ENCODE peak calls at places on chromosomes 1 and 21, in six cellular contexts. T is T-helper 2 cell; D is activated T-helper 1 cell treated with anti-CD3 and anti-CD28 coated beads, Interleukin-2, amount 50 U/mL, for 16 hours; W is small intestine; Z is fibroblast of mammary gland; P is H1. L is an unnamed sample.
A peak's percentile ranks its signal among the peaks of the same experiment; 100 is the strongest.

GRCh38 chr1:181743878-181744312 is 260.6 kb downstream of the CACNA1E start:
- DNase-seq in Z (no peak), W (no peak), T (no peak), D (no peak), P (no peak), L (no peak)

GRCh38 chr1:911875-912739 is 11.6 kb upstream of the SAMD11 start:
- DNase-seq in T (no peak), Z (no peak), D (no peak), W (no peak), P (no peak), L (no peak)

GRCh38 chr1:85579619-85580018 is 942 bp upstream of the CCN1 start:
- DNase-seq in D (no peak), Z (peak; percentile 73), P (no peak), W (no peak), T (no peak), L (no peak)

GRCh38 chr1:230977781-230978490 is 725 bp downstream of the TTC13 start:
- DNase-seq in Z (peak; percentile 28), W (peak; percentile 56), T (peak; percentile 23), P (no peak), D (no peak), L (peak; percentile 19)

GRCh38 chr1:116503535-116504307 is 67.1 kb downstream of the CD58 start:
- DNase-seq in T (no peak), Z (no peak), W (peak; percentile 57), P (no peak), D (no peak), L (no peak)

GRCh38 chr1:20715406-20715805 is 2.4 kb downstream of the KIF17 start:
- DNase-seq in W (no peak), D (no peak), Z (no peak), P (no peak), T (no peak), L (no peak)

GRCh38 chr1:110605901-110606783 is at the start of gene KCNA2:
- DNase-seq in P (peak; percentile 50), W (no peak), Z (no peak), D (no peak), T (no peak), L (no peak)

GRCh38 chr1:30423570-30423969 is 299.8 kb downstream of the MATN1 start:
- DNase-seq in W (no peak), P (no peak), Z (no peak), D (no peak), T (no peak), L (no peak)

GRCh38 chr1:8398086-8398485 is 80.2 kb downstream of the SLC45A1 start:
- DNase-seq in W (no peak), D (no peak), Z (no peak), T (no peak), P (no peak), L (no peak)

GRCh38 chr1:161956097-161956496 is 67.6 kb downstream of the OLFML2B start:
- DNase-seq in D (no peak), T (no peak), W (no peak), P (no peak), Z (peak; percentile 98), L (no peak)

GRCh38 chr1:189269011-189269410 is 1208.7 kb downstream of the BRINP3 start:
- DNase-seq in Z (peak; percentile 28), P (no peak), T (no peak), W (no peak), D (no peak), L (no peak)

GRCh38 chr1:188615321-188615720 is 1786.6 kb downstream of the PLA2G4A start:
- DNase-seq in Z (no peak), T (no peak), D (no peak), P (no peak), W (no peak), L (no peak)

GRCh38 chr1:155640367-155640766 is 30.3 kb downstream of the MSTO1 start:
- DNase-seq in D (no peak), W (no peak), Z (no peak), P (no peak), T (no peak), L (no peak)

GRCh38 chr1:189429610-189430009 is 1048.1 kb downstream of the BRINP3 start:
- DNase-seq in W (peak; percentile 18), D (no peak), T (no peak), Z (peak; percentile 0), P (no peak), L (no peak)

GRCh38 chr1:226820935-226821718 is 49.3 kb upstream of the PSEN2 start:
- DNase-seq in P (no peak), Z (peak; percentile 100), D (no peak), W (peak; percentile 25), T (no peak), L (no peak)

GRCh38 chr1:97461782-97462181 is 459.1 kb downstream of the DPYD start:
- DNase-seq in P (no peak), W (no peak), T (no peak), Z (no peak), D (no peak), L (no peak)

GRCh38 chr1:153678519-153679336 is at the start of gene NPR1:
- DNase-seq in P (no peak), Z (peak; percentile 33), D (no peak), W (no peak), T (no peak), L (peak; percentile 7)

GRCh38 chr1:33443705-33444180 is 12.8 kb upstream of the PHC2 start:
- DNase-seq in T (no peak), W (no peak), Z (peak; percentile 60), P (no peak), D (no peak), L (no peak)

GRCh38 chr21:34019402-34019801 is 54.0 kb upstream of the MRPS6 start:
- DNase-seq in Z (no peak), W (no peak), P (no peak), T (no peak), D (no peak), L (no peak)

L was measured in CD4-positive, alpha-beta T cell.